ENCODE peak calls at places on chromosomes 11 and 22, in four cellular contexts. M is OCI-LY7, B is left ventricle myocardium inferior, A is lung. U is an unnamed sample.

GRCh38 chr11:78922886-78923625 is 348.4 kb upstream of the NARS2 start:
- DNase-seq in M (no peak), A (no peak), B (no peak), U (no peak)

GRCh38 chr11:78350101-78350645 is 67.4 kb downstream of the GAB2 start:
- DNase-seq in A (no peak), B (no peak), M (peak; percentile 20), U (peak; percentile 56)

GRCh38 chr22:46672731-46673130 is 52.5 kb downstream of the GRAMD4 start:
- DNase-seq in A (no peak), B (no peak), M (peak; percentile 33), U (no peak)

GRCh38 chr11:129089279-129089678 is 102.8 kb downstream of the ARHGAP32 start:
- DNase-seq in M (no peak), A (no peak), B (no peak), U (no peak)

GRCh38 chr11:132056689-132057088 is 686.3 kb downstream of the NTM start:
- DNase-seq in M (no peak), B (no peak), A (no peak), U (no peak)

GRCh38 chr11:27216268-27217149 is 146.5 kb downstream of the CCDC34 start:
- DNase-seq in M (no peak), A (no peak), B (peak; percentile 81), U (no peak)

GRCh38 chr11:12224537-12224893 is 114.1 kb downstream of the MICAL2 start:
- DNase-seq in M (no peak), B (peak; percentile 74), A (peak; percentile 71), U (no peak)

GRCh38 chr22:20918663-20919220 is 1.5 kb downstream of the CRKL start:
- DNase-seq in M (no peak), B (no peak), A (no peak), U (no peak)

GRCh38 chr22:45969414-45969799 is 7.6 kb downstream of the WNT7B start:
- DNase-seq in A (no peak), B (no peak), M (no peak), U (peak; percentile 79)

GRCh38 chr11:73520358-73521061 is 77.4 kb downstream of the FAM168A start:
- DNase-seq in M (no peak), B (no peak), A (no peak), U (no peak)

GRCh38 chr11:9247863-9248262 is 17.3 kb downstream of the DENND5A start:
- DNase-seq in A (no peak), B (no peak), M (no peak), U (no peak)
- H3K4me3 ChIP-seq in A (no peak overlapping the region), B (no peak overlapping the region), M (no peak overlapping the region), U (no peak overlapping the region)

GRCh38 chr11:67648140-67648795 is 2.3 kb downstream of the ACY3 start:
- DNase-seq in M (peak; percentile 95), B (no peak), A (no peak), U (peak; percentile 90)

GRCh38 chr11:67646535-67647336 is 3.8 kb downstream of the ACY3 start:
- DNase-seq in B (no peak), A (no peak), M (peak; percentile 94), U (peak; percentile 42)

GRCh38 chr11:67647471-67647870 is 3.1 kb downstream of the ACY3 start:
- DNase-seq in A (no peak), M (peak; percentile 36), B (no peak), U (peak; percentile 38)

GRCh38 chr11:67649634-67650540 is 643 bp downstream of the ACY3 start:
- DNase-seq in B (no peak), M (peak; percentile 88), A (no peak), U (peak; percentile 47)

DNA sequence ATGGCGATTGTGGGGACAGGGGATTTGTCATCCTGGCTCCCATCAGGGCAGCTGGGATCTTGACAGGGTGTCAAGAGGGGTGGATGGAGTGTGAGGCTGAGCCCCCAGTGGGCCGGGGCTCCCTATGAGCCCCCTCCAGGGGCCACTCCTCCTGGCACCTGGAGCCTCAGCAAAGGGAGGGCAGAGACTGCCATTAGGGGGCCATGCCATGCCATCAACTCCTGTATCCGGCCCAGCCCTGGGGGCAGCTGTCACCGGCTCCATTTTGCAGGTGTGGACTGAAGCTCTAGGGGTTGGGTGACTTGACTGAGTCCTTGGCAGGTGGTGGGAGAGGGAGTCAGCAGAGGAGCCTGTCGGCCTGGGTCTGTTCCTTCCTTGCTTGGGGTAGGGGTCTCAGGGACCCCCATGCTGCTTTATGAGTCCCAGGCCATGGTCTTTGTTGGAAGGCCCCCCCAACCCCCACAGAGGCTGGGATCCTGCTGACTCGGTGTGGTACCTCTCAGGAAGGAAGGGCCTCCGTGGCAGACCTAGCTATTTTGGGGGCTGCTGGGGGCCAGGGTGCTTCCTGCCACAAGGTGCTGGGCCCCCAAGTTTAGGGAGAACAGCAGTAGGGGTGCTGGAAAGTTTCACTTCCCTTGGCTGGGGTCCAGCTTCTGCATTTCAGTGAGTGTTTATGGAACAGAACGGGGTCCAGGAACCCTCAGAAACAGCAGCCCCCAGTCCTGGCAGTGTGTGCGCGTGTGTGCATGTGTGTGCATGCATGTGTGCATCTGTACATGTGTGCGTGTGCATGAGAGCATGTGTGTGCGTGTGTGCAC is 1.5 kb downstream of the ACY3 start:
- DNase-seq in M (peak; percentile 93), B (no peak), A (no peak), U (peak; percentile 42)
- TF ChIP-seq CTCF in M (no peak), B (no peak), A (no peak), U (no peak)

DNA sequence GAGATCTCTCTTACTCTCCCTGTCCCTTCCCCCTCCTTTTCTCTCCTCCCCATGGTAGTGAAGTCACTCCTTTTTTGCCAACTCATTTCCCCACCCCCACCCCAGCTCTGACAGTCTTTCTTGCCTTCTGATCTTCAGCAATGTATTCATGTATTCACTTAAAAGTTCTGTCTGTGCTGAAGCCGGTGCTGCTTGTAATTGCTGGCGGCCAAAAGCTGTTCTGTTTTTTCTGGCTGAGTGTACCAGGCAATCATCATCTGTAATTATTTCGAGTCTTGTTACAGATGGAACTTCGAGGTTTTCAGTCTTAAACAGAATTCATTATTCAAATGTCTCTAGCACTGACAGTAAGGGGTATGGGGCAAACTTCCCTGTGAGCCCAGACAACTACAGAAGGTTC is 99.5 kb downstream of the SPATA19 start:
- DNase-seq in M (no peak), A (no peak), B (no peak), U (no peak)
- H3K4me3 ChIP-seq in M (no peak overlapping the region), A (no peak overlapping the region), B (no peak overlapping the region), U (no peak overlapping the region)

GRCh38 chr11:68998390-68998911 is 14.6 kb downstream of the MRGPRF start:
- DNase-seq in A (no peak), M (no peak), B (no peak), U (no peak)
- TF ChIP-seq CTCF in A (no peak), M (no peak), B (no peak), U (no peak)

GRCh38 chr22:50082961-50083461 is 2.2 kb downstream of the MLC1 start:
- DNase-seq in A (no peak), M (no peak), B (no peak), U (no peak)

GRCh38 chr22:50082197-50082715 is 3.0 kb downstream of the MLC1 start:
- DNase-seq in B (no peak), M (no peak), A (no peak), U (peak; percentile 31)

GRCh38 chr22:50084085-50084484 is 1.1 kb downstream of the MLC1 start:
- DNase-seq in M (no peak), B (no peak), A (no peak), U (peak; percentile 39)

GRCh38 chr22:50084570-50084969 is 656 bp downstream of the MLC1 start:
- DNase-seq in A (no peak), M (no peak), B (no peak), U (peak; percentile 35)

DNA sequence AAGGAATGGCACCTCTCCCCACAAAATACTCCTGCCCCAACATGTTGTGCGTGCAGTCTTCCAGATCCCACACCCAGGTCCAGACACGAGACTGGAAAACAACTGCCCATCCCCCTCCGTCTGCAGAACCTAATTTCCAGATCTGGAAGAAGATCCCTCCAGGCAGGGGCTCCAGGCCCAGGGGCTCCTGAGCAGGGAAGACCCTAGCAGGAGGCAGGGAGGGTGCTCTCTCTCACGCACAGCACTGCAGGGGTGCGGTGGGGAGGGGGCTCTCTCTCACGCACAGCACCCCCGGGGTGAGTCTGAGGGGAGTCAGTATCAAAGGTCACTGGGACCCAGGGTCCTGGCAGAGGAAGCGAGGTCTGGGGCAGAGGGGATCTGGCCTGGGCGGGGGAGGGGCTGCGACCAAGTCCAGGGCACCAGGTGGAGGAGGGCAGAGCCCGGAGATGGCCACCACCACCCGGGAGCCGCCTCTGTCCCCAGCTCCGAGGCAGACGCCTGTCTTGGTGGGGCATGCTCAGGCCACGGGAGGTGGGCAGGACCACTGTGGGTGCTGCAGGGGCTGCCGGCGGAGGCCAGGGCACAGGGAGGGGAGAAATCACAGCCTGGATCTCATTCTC is 1.7 kb downstream of the MLC1 start:
- DNase-seq in M (no peak), B (no peak), A (no peak), U (peak; percentile 41)
- H3K4me3 ChIP-seq in M (no peak overlapping the region), B (no peak overlapping the region), A (no peak overlapping the region), U (no peak overlapping the region)